ENCODE peak calls at places on chromosomes 12 and 14, in five cellular contexts. J is pancreas, N is heart right ventricle, G is transverse colon, C is A549. L is an unnamed sample. For H3K4me1, the result is how much of the 10 kb centered on the place peaks cover.

GRCh38 chr12:79434561-79434960 is 256.2 kb downstream of the PAWR start:
- DNase-seq in J (no peak), N (no peak), G (no peak), C (no peak), L (no peak)

GRCh38 chr12:52151859-52152783 is 39.7 kb downstream of the KRT80 start:
- DNase-seq in J (peak), N (peak), G (peak), C (peak), L (peak)

GRCh38 chr12:88579572-88579940 is 715 bp downstream of the KITLG start:
- DNase-seq in J (peak), N (peak), G (peak), C (peak), L (peak)

GRCh38 chr12:6914246-6914947 is at the start of gene ENO2:
- DNase-seq in J (peak), N (peak), G (peak), C (peak), L (peak)

GRCh38 chr14:86954623-86955022 is 1038.4 kb downstream of the GALC start:
- DNase-seq in J (no peak), N (no peak), G (no peak), C (no peak), L (no peak)

GRCh38 chr12:106118-106561 is 39.6 kb downstream of the IQSEC3 start:
- DNase-seq in J (no peak), N (peak), G (peak), C (peak), L (no peak)

GRCh38 chr12:122004633-122005071 is 17.0 kb upstream of the BCL7A start:
- DNase-seq in J (no peak), N (no peak), G (no peak), C (no peak), L (no peak)

GRCh38 chr12:126492181-126492580 is 1426.9 kb downstream of the AACS start:
- DNase-seq in J (no peak), N (no peak), G (no peak), C (no peak), L (no peak)

GRCh38 chr14:45065540-45065939 is 18.4 kb upstream of the PRPF39 start:
- DNase-seq in J (no peak), N (no peak), G (no peak), C (no peak), L (no peak)

GRCh38 chr14:20624495-20625070 is 16.9 kb downstream of the OR6S1 start:
- DNase-seq in J (peak), N (peak), G (peak), C (peak), L (peak)

GRCh38 chr14:103857256-103857655 is 9.9 kb upstream of the PPP1R13B start:
- DNase-seq in J (no peak), N (no peak), G (no peak), C (no peak), L (peak)

GRCh38 chr14:106528717-106529116 is 1002.3 kb downstream of the TMEM121 start:
- DNase-seq in J (no peak), N (no peak), G (no peak), C (no peak), L (no peak)

GRCh38 chr12:109044241-109044640 is 8.1 kb upstream of the USP30 start:
- DNase-seq in J (no peak), N (no peak), G (no peak), C (no peak), L (no peak)

GRCh38 chr14:30223385-30223785 is 295.7 kb upstream of the PRKD1 start:
- DNase-seq in J (peak), N (peak), G (peak), C (peak), L (peak)

GRCh38 chr12:101670007-101670671 is 27.3 kb upstream of the CHPT1 start:
- DNase-seq in J (peak), N (peak), G (peak), C (peak), L (no peak)

GRCh38 chr14:43003845-43004244 is 1397.2 kb downstream of the LRFN5 start:
- DNase-seq in J (no peak), N (no peak), G (no peak), C (peak), L (no peak)

GRCh38 chr12:52055781-52056711 is 4.8 kb downstream of the NR4A1 start:
- DNase-seq in J (no peak), N (peak), G (peak), C (peak), L (no peak)

GRCh38 chr14:100621806-100622205 is 34.6 kb upstream of the BEGAIN start:
- DNase-seq in J (no peak), N (no peak), G (peak), C (peak), L (no peak)

GRCh38 chr14:77085538-77085937 is 12.5 kb upstream of the CIPC start:
- DNase-seq in J (no peak), N (no peak), G (no peak), C (no peak), L (no peak)

GRCh38 chr14:51610766-51611165 is 40.9 kb upstream of the FRMD6 start:
- DNase-seq in J (no peak), N (no peak), G (no peak), C (no peak), L (no peak)

GRCh38 chr12:20144341-20144740 is 224.0 kb upstream of the PDE3A start:
- DNase-seq in J (no peak), N (no peak), G (no peak), C (no peak), L (no peak)

GRCh38 chr14:97058589-97058988 is 261.4 kb downstream of the VRK1 start:
- DNase-seq in J (no peak), N (no peak), G (no peak), C (no peak), L (no peak)

GRCh38 chr12:28424965-28425364 is 234.7 kb downstream of the CCDC91 start:
- DNase-seq in J (peak), N (peak), G (no peak), C (no peak), L (no peak)

GRCh38 chr12:108634225-108634795 is 616 bp upstream of the SELPLG start:
- DNase-seq in J (no peak), N (no peak), G (peak), C (peak), L (peak)

GRCh38 chr14:89493877-89494634 is 77.0 kb upstream of the FOXN3 start:
- DNase-seq in J (no peak), N (no peak), G (no peak), C (no peak), L (no peak)

GRCh38 chr14:89493406-89493805 is 76.4 kb upstream of the FOXN3 start:
- DNase-seq in J (no peak), N (no peak), G (no peak), C (no peak), L (no peak)

GRCh38 chr14:89498836-89499235 is 81.8 kb upstream of the FOXN3 start:
- DNase-seq in J (no peak), N (no peak), G (no peak), C (no peak), L (no peak)

GRCh38 chr14:89491701-89492381 is 74.8 kb upstream of the FOXN3 start:
- DNase-seq in J (no peak), N (no peak), G (no peak), C (no peak), L (no peak)

DNA sequence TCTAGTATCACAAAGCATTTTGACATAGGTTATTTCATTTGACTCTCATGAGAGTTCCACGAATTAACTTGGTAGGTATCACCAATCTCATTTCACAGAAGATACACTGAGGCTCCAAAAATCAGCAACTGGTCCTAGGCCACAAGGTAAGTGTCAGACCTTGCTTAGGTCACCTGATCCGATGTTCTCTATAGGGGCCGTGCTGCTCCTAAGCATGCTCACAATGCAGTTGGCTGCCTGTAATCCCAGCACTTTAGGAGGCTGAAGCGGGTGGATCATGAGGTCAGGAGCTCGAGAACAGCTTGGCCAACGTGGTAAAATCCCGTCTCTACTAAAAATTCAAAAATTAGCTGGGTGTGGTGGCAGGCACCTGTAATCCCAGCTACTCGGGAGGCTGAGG is 78.7 kb upstream of the FOXN3 start:
- DNase-seq in J (no peak), N (no peak), G (no peak), C (no peak), L (no peak)
- H3K4me1 ChIP-seq in J (under half), N (under half), G (under half), C (under half), L (under half)

GRCh38 chr14:64761441-64762043 is 57.3 kb downstream of the PLEKHG3 start:
- DNase-seq in J (no peak), N (no peak), G (no peak), C (no peak), L (no peak)
- H3K4me3 ChIP-seq in J (no peak), N (no peak), G (no peak), C (no peak), L (no peak)

GRCh38 chr14:61335876-61336275 is 14.5 kb downstream of the PRKCH start:
- DNase-seq in J (no peak), N (no peak), G (no peak), C (no peak), L (no peak)
- H3K27ac ChIP-seq in J (no peak), N (no peak), G (peak), C (no peak), L (no peak)

GRCh38 chr14:58636129-58636528 is 1.6 kb upstream of the DACT1 start:
- DNase-seq in J (no peak), N (no peak), G (no peak), C (no peak), L (no peak)

GRCh38 chr14:58635041-58635440 is 2.7 kb upstream of the DACT1 start:
- DNase-seq in J (no peak), N (no peak), G (no peak), C (no peak), L (no peak)

GRCh38 chr14:58631720-58632119 is 6.0 kb upstream of the DACT1 start:
- DNase-seq in J (no peak), N (no peak), G (no peak), C (no peak), L (no peak)

GRCh38 chr14:58637040-58637390 is 747 bp upstream of the DACT1 start:
- DNase-seq in J (no peak), N (peak), G (peak), C (peak), L (no peak)

GRCh38 chr14:58633831-58634230 is 3.9 kb upstream of the DACT1 start:
- DNase-seq in J (no peak), N (no peak), G (no peak), C (no peak), L (no peak)
- H3K4me1 ChIP-seq in J (under half), N (under half), G (under half), C (under half), L (under half)

GRCh38 chr12:96206957-96207356 is 12.8 kb downstream of the ELK3 start:
- DNase-seq in J (no peak), N (no peak), G (no peak), C (no peak), L (no peak)

GRCh38 chr12:96208801-96209534 is 14.8 kb downstream of the ELK3 start:
- DNase-seq in J (no peak), N (no peak), G (peak), C (no peak), L (no peak)

GRCh38 chr12:96210376-96211055 is 16.3 kb downstream of the ELK3 start:
- DNase-seq in J (no peak), N (no peak), G (no peak), C (no peak), L (no peak)

GRCh38 chr12:96205909-96206308 is 11.7 kb downstream of the ELK3 start:
- DNase-seq in J (no peak), N (no peak), G (no peak), C (no peak), L (no peak)

GRCh38 chr12:96208346-96208745 is 14.2 kb downstream of the ELK3 start:
- DNase-seq in J (no peak), N (no peak), G (no peak), C (no peak), L (no peak)
- H3K4me3 ChIP-seq in J (no peak), N (no peak), G (no peak), C (no peak), L (no peak)

DNA sequence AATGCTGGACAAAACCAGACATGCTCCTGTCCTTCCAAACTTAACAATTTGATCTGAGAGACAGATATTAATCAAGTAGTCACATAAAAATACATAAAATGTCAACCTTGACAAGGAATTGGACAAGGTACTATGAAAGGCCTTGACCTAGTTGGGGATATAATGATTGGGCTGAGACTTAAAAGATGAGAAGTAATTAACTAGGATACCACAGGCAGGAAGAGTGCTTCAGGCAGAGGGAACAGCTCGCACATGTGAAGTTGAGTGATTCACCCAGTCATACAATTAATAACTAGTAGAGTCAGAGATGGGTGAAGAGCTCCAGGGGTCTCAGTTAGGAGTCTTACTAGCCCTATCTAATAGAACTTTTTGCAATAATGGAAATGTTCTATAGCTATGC is 259.5 kb downstream of the MSRB3 start:
- DNase-seq in J (no peak), N (no peak), G (no peak), C (no peak), L (no peak)
- H3K27ac ChIP-seq in J (no peak), N (no peak), G (peak), C (peak), L (peak)

DNA sequence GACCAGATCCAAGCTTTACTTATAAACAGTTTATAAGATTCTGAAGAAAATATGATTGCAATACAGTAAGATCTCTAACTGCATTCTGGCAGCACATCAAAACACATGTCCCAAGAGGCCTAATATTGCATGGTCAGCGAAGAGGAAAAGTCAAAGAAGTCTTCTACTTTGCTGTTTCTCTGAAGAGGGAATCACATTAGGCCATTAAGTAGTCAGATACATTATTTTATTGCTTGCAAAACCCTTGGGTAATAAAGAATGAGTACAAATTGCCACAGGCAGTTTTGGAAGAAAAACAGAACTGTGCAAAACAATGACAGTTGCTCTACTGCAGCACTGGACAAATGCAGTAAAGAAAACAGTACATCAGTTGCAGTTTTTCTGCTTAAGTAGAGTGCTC is 211.9 kb downstream of the MED13L start:
- DNase-seq in J (no peak), N (no peak), G (no peak), C (no peak), L (no peak)
- H3K4me1 ChIP-seq in J (under half), N (under half), G (under half), C (under half), L (under half)

GRCh38 chr12:125187780-125188741 is 122.8 kb downstream of the AACS start:
- DNase-seq in J (no peak), N (no peak), G (no peak), C (no peak), L (no peak)
- H3K4me3 ChIP-seq in J (no peak), N (peak), G (no peak), C (no peak), L (no peak)

DNA sequence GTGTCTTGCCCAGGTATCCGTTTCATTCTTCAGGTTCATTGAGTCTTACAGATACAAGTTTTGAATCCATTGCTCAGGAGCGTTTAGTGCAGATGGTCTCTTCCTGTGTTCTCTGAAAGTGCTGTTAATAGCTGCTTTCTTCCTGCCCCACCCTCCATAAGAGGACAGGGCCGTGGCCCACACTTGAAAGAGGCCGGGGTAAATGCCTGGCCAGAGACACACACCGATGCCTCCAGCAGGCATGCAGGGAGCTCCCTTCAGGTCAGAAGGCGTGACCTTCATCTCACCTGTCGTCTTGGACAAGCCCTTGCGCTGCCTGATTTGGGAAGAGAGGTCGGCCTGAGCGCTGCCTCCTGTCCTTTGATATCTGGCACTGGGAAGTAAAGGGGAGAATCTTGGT is 11.6 kb downstream of the PRKAB1 start:
- DNase-seq in J (no peak), N (no peak), G (peak), C (no peak), L (no peak)
- H3K27ac ChIP-seq in J (no peak), N (no peak), G (peak), C (no peak), L (peak)